ENCODE peak calls at places on chromosomes 7 and 10, in eight cellular contexts. C is GM23338, W is heart right ventricle, V is cardiac muscle cell, U is foreskin fibroblast, X is fibroblast of villous mesenchyme, E is HFF-Myc, J is astrocyte of the spinal cord. Q is an unnamed sample.

GRCh38 chr10:51937313-51937712 is 237.9 kb upstream of the CSTF2T start:
- DNase-seq in V (no peak), E (no peak), W (no peak), U (peak), X (peak), C (no peak), J (peak), Q (peak)

GRCh38 chr10:14648042-14648765 is 126.5 kb downstream of the FAM107B start:
- DNase-seq in X (peak), W (peak), V (peak), U (no peak), E (peak), J (peak), C (peak), Q (peak)

GRCh38 chr7:156735861-156736260 is 95.3 kb downstream of the RNF32 start:
- DNase-seq in X (peak), E (no peak), C (no peak), U (no peak), V (no peak), J (no peak), W (no peak), Q (no peak)

GRCh38 chr7:42931447-42931833 is 534 bp downstream of the PSMA2 start:
- DNase-seq in C (no peak), W (no peak), E (no peak), U (no peak), X (peak), V (no peak), J (no peak), Q (peak)

GRCh38 chr7:127404282-127405049 is 12.0 kb upstream of the ZNF800 start:
- DNase-seq in E (no peak), U (no peak), X (no peak), W (no peak), C (no peak), J (no peak), V (no peak), Q (no peak)

GRCh38 chr10:5856701-5857004 is 33.0 kb downstream of the ANKRD16 start:
- DNase-seq in U (no peak), C (no peak), J (no peak), X (no peak), W (no peak), V (no peak), E (no peak), Q (no peak)

GRCh38 chr7:21365866-21366624 is 61.8 kb upstream of the SP4 start:
- DNase-seq in W (no peak), C (no peak), E (no peak), U (no peak), J (peak), X (peak), V (no peak), Q (peak)

GRCh38 chr7:6614941-6615737 is at the start of gene ZNF853:
- DNase-seq in C (peak), W (no peak), U (no peak), X (no peak), V (peak), E (no peak), J (no peak), Q (no peak)

GRCh38 chr7:80542398-80542797 is 30.5 kb upstream of the GNAT3 start:
- DNase-seq in C (no peak), J (peak), U (peak), X (peak), V (no peak), E (peak), W (no peak), Q (peak)

GRCh38 chr7:29620531-29620930 is 56.9 kb downstream of the PRR15 start:
- DNase-seq in V (no peak), J (no peak), C (no peak), W (no peak), X (no peak), E (no peak), U (no peak), Q (no peak)

GRCh38 chr7:31761646-31762045 is 74.6 kb downstream of the PPP1R17 start:
- DNase-seq in J (no peak), U (no peak), V (no peak), C (no peak), E (no peak), X (no peak), W (peak), Q (no peak)

GRCh38 chr7:34385385-34385784 is 272.6 kb upstream of the NPSR1 start:
- DNase-seq in X (no peak), J (no peak), C (peak), W (no peak), V (no peak), E (no peak), U (no peak), Q (no peak)

GRCh38 chr10:14253711-14254110 is 77.0 kb downstream of the FRMD4A start:
- DNase-seq in U (no peak), V (no peak), W (no peak), J (no peak), C (no peak), E (no peak), X (no peak), Q (no peak)

GRCh38 chr10:3850999-3851937 is 66.3 kb upstream of the KLF6 start:
- DNase-seq in W (no peak), V (no peak), J (peak), E (no peak), C (no peak), X (peak), U (peak), Q (peak)

GRCh38 chr7:156722427-156722826 is 81.9 kb downstream of the RNF32 start:
- DNase-seq in E (no peak), U (peak), W (no peak), C (no peak), X (no peak), J (no peak), V (no peak), Q (no peak)

GRCh38 chr7:69739182-69739581 is 140.9 kb downstream of the AUTS2 start:
- DNase-seq in X (no peak), J (no peak), E (no peak), C (no peak), V (no peak), W (no peak), U (no peak), Q (no peak)

GRCh38 chr10:17673517-17674051 is 29.6 kb downstream of the STAM start:
- DNase-seq in X (peak), E (peak), V (peak), J (peak), C (peak), U (peak), W (no peak), Q (peak)

GRCh38 chr7:29236649-29237048 is 42.1 kb downstream of the CHN2 start:
- DNase-seq in V (no peak), E (no peak), C (no peak), U (no peak), W (no peak), X (no peak), J (no peak), Q (no peak)

GRCh38 chr7:2220030-2220429 is 12.7 kb downstream of the MAD1L1 start:
- DNase-seq in E (no peak), V (no peak), C (no peak), J (no peak), U (no peak), X (no peak), W (no peak), Q (no peak)
- TF ChIP-seq CTCF in E (no peak), V (no peak), C (no peak), J (no peak), U (no peak), X (no peak), W (no peak), Q (no peak)

GRCh38 chr10:71216363-71216695 is 4.0 kb downstream of the UNC5B start:
- DNase-seq in J (no peak), X (no peak), V (no peak), U (no peak), W (no peak), C (no peak), E (no peak), Q (no peak)
- H3K4me3 ChIP-seq in J (no peak), X (peak), V (peak), U (peak), W (peak), C (peak), E (peak), Q (peak)

DNA sequence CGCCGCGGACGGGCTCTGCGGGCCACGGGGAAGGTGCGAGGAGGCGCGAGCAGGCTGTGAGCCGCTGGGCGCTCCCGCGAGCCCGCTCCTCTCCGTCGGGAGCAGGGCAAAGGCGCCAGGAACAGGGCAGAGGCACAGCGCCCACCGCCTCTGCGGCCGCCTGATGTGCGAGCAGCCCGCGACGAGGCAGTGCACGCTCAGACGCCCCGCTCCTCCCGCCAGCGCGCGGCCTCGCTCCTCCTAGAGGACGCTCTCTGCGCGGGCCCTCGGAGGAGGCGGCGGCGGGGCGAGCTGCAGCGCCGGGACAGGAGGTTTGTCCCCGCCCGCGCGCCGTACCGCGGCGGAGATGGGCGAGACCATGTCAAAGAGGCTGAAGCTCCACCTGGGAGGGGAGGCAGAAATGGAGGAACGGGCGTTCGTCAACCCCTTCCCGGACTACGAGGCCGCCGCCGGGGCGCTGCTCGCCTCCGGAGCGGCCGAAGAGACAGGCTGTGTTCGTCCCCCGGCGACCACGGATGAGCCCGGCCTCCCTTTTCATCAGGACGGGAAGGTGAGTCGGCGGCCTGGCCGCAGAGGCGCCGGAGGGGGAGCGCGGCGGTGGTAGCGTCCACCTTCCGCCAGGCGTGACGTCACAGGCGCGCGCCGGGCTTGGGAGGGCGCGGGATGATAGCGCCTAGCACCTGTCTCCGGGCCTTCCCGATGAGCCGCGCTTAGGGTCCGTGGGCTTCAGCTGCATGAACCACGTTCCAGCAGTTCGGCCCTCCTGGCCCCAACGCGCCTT is 733 bp downstream of the LANCL2 start:
- DNase-seq in E (peak), V (peak), W (peak), X (peak), U (peak), J (peak), C (peak), Q (peak)
- TF ChIP-seq CTCF in E (peak), V (peak), W (no peak), X (peak), U (peak), J (no peak), C (no peak), Q (peak)

DNA sequence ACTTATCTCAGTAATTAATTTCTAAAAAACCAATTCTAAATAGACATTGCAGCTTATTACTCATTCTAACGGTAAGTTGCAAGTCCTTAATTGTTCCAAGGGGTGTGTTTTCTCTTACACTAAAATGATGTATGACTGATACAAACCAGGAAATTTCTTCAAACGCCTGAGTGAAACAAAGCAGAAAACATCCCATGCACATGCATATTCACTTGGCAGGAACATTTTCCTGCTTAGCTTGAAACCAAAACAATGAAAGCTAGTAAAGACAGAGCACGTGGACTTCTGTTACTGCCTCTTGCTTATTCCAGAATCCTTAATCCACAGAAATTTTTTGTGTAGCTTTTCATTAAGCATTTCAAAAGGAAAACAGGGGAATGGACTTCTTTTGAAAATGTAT is 187.7 kb downstream of the MTERF1 start:
- DNase-seq in E (peak), W (no peak), X (peak), U (no peak), C (no peak), V (no peak), J (no peak), Q (peak)
- H3K4me3 ChIP-seq in E (no peak), W (no peak), X (no peak), U (no peak), C (no peak), V (no peak), J (no peak), Q (no peak)

GRCh38 chr10:34157501-34157900 is 657.6 kb downstream of the PARD3 start:
- DNase-seq in C (no peak), J (no peak), X (peak), W (no peak), U (peak), E (no peak), V (no peak), Q (peak)
- TF ChIP-seq CTCF in C (no peak), J (no peak), X (no peak), W (no peak), U (no peak), E (no peak), V (no peak), Q (no peak)

GRCh38 chr7:36390199-36391090 is 783 bp downstream of the ANLN start:
- DNase-seq in X (peak), V (peak), E (peak), U (peak), W (peak), C (peak), J (peak), Q (peak)

GRCh38 chr7:36388423-36388822 is 1.2 kb upstream of the ANLN start:
- DNase-seq in X (no peak), U (no peak), J (no peak), V (no peak), C (no peak), E (no peak), W (no peak), Q (no peak)

GRCh38 chr7:36389371-36390198 is at the start of gene ANLN:
- DNase-seq in V (peak), X (peak), U (peak), E (peak), J (peak), W (peak), C (peak), Q (peak)

GRCh38 chr7:36393826-36394225 is 4.2 kb downstream of the ANLN start:
- DNase-seq in W (no peak), U (no peak), V (no peak), E (no peak), J (no peak), X (no peak), C (peak), Q (no peak)

GRCh38 chr7:36391436-36392198 is 2.0 kb downstream of the ANLN start:
- DNase-seq in V (no peak), X (no peak), U (no peak), E (no peak), C (no peak), J (peak), W (no peak), Q (no peak)
- H3K4me3 ChIP-seq in V (peak), X (peak), U (peak), E (peak), C (peak), J (peak), W (no peak), Q (peak)